ENCODE peak calls at places on chromosomes 3 and 15, in ten cellular contexts. N is mucosa of gallbladder; D is activated CD4-positive, alpha-beta T cell treated with anti-CD3 and anti-CD28 coated beads, Interleukin-2, amount 50 U/mL, for 48 hours; R is anterior cingulate cortex; G is NCI-H460; V is NCI-H1436; K is NCI-H1105; O is aorta; L is ecto neural progenitor cell; S is stimulated activated CD8-positive, alpha-beta memory T cell treated with anti-CD3 and anti-CD28 coated beads, Interleukin-7, amount 100 ng/mL, for 1 hour. Y is an unnamed sample.

GRCh38 chr3:33355611-33356010 is 78.4 kb downstream of the FBXL2 start:
- DNase-seq in K (no peak), O (no peak), L (no peak), V (no peak), D (no peak), R (no peak), S (no peak), G (peak), N (no peak), Y (no peak)

GRCh38 chr3:16461463-16462245 is 51.8 kb downstream of the RFTN1 start:
- DNase-seq in K (peak), N (no peak), R (no peak), V (peak), G (no peak), L (no peak), S (no peak), D (no peak), O (no peak), Y (peak)

GRCh38 chr15:71051539-71051938 is 63.7 kb upstream of the THSD4 start:
- DNase-seq in K (no peak), G (no peak), V (no peak), N (no peak), R (no peak), O (no peak), L (no peak), S (no peak), D (no peak), Y (no peak)

GRCh38 chr3:100966049-100966471 is 27.2 kb downstream of the ABI3BP start:
- DNase-seq in N (no peak), D (no peak), V (no peak), O (no peak), S (no peak), R (no peak), L (no peak), K (no peak), G (no peak), Y (peak)

GRCh38 chr15:29337156-29337959 is 67.7 kb upstream of the NSMCE3 start:
- DNase-seq in N (no peak), V (no peak), O (no peak), R (no peak), D (no peak), L (no peak), G (no peak), K (no peak), S (no peak), Y (no peak)

GRCh38 chr3:64642327-64643151 is 45.3 kb downstream of the ADAMTS9 start:
- DNase-seq in D (no peak), N (no peak), V (peak), R (no peak), S (no peak), K (peak), O (no peak), G (no peak), L (peak), Y (no peak)

GRCh38 chr3:172903642-172904041 is 153.1 kb downstream of the ECT2 start:
- DNase-seq in S (no peak), G (no peak), O (no peak), V (no peak), L (no peak), R (no peak), D (no peak), K (peak), N (peak), Y (no peak)

GRCh38 chr3:19476298-19476697 is 328.0 kb downstream of the KCNH8 start:
- DNase-seq in O (no peak), K (no peak), S (no peak), D (no peak), N (no peak), V (no peak), L (peak), G (no peak), R (no peak), Y (no peak)

GRCh38 chr3:48422272-48422671 is 7.6 kb downstream of the PLXNB1 start:
- DNase-seq in K (no peak), S (no peak), L (no peak), V (no peak), N (no peak), G (no peak), D (no peak), O (no peak), R (no peak), Y (no peak)

GRCh38 chr15:58760385-58761009 is 10.6 kb upstream of the MINDY2 start:
- DNase-seq in V (peak), O (no peak), R (no peak), D (no peak), S (no peak), N (no peak), L (no peak), G (no peak), K (no peak), Y (no peak)

GRCh38 chr3:98733055-98733777 is 29.9 kb upstream of the ST3GAL6 start:
- DNase-seq in N (no peak), O (peak), L (no peak), R (peak), G (no peak), D (no peak), S (no peak), K (peak), V (no peak), Y (peak)

GRCh38 chr3:195151866-195152526 is 119.0 kb downstream of the XXYLT1 start:
- DNase-seq in D (no peak), G (no peak), N (no peak), R (no peak), O (no peak), V (no peak), L (no peak), S (no peak), K (no peak), Y (no peak)

GRCh38 chr15:52509500-52510244 is 19.0 kb downstream of the MYO5A start:
- DNase-seq in V (no peak), R (no peak), N (no peak), K (no peak), O (no peak), D (no peak), G (no peak), S (no peak), L (no peak), Y (no peak)

GRCh38 chr15:73786518-73786917 is 33.4 kb upstream of the INSYN1 start:
- DNase-seq in D (no peak), G (no peak), V (no peak), K (no peak), N (no peak), R (peak), S (no peak), L (no peak), O (no peak), Y (no peak)

GRCh38 chr3:167437428-167438139 is 36.3 kb downstream of the SERPINI2 start:
- DNase-seq in N (no peak), S (no peak), K (no peak), D (no peak), R (no peak), G (no peak), V (no peak), L (no peak), O (no peak), Y (no peak)

GRCh38 chr15:44034933-44035624 is 160.0 kb downstream of the FRMD5 start:
- DNase-seq in V (no peak), K (no peak), N (no peak), S (no peak), R (no peak), G (no peak), L (no peak), O (no peak), D (no peak), Y (no peak)

GRCh38 chr15:95175914-95176658 is 944.7 kb downstream of the MCTP2 start:
- DNase-seq in K (no peak), R (no peak), S (no peak), L (no peak), O (no peak), D (no peak), G (no peak), N (no peak), V (no peak), Y (no peak)

GRCh38 chr15:82183121-82184031 is 79.2 kb downstream of the EFL1 start:
- DNase-seq in S (no peak), G (no peak), K (no peak), L (no peak), N (no peak), V (no peak), R (no peak), O (no peak), D (no peak), Y (no peak)

GRCh38 chr3:176776622-176777021 is 420.7 kb downstream of the TBL1XR1 start:
- DNase-seq in L (no peak), V (no peak), R (no peak), S (no peak), G (no peak), K (peak), N (no peak), D (no peak), O (no peak), Y (no peak)

GRCh38 chr15:26744894-26745293 is 28.0 kb downstream of the GABRB3 start:
- DNase-seq in D (no peak), L (no peak), O (no peak), S (no peak), G (no peak), N (no peak), V (no peak), K (no peak), R (no peak), Y (no peak)

GRCh38 chr3:53823026-53823955 is 22.9 kb downstream of the CHDH start:
- DNase-seq in V (no peak), O (no peak), R (no peak), S (no peak), K (no peak), G (no peak), N (no peak), D (no peak), L (no peak), Y (no peak)

GRCh38 chr15:55289573-55290360 is at the start of gene RAB27A:
- DNase-seq in S (peak), O (peak), G (peak), D (peak), L (peak), V (peak), K (peak), R (peak), N (peak), Y (peak)

GRCh38 chr15:81327526-81327925 is 3.6 kb upstream of the STARD5 start:
- DNase-seq in N (no peak), R (no peak), G (no peak), V (no peak), D (no peak), O (no peak), K (no peak), L (no peak), S (no peak), Y (no peak)

GRCh38 chr3:136042608-136043221 is 77.2 kb downstream of the PPP2R3A start:
- DNase-seq in R (no peak), O (no peak), N (no peak), D (no peak), L (no peak), S (no peak), G (peak), V (peak), K (peak), Y (peak)

GRCh38 chr3:114857281-114857680 is 289.8 kb downstream of the ZBTB20 start:
- DNase-seq in L (no peak), V (no peak), N (no peak), S (no peak), R (no peak), K (no peak), O (no peak), D (no peak), G (no peak), Y (no peak)

GRCh38 chr3:57582470-57583168 is 14.5 kb downstream of the ARF4 start:
- DNase-seq in N (no peak), S (no peak), D (no peak), K (no peak), R (no peak), G (no peak), O (no peak), L (no peak), V (no peak), Y (no peak)

GRCh38 chr15:45391746-45392711 is 13.7 kb upstream of the GATM start:
- DNase-seq in N (no peak), S (no peak), G (no peak), L (no peak), R (no peak), V (no peak), K (no peak), O (peak), D (no peak), Y (no peak)

GRCh38 chr3:89372456-89372855 is 265.0 kb downstream of the EPHA3 start:
- DNase-seq in D (no peak), V (no peak), O (no peak), N (no peak), R (no peak), G (no peak), K (no peak), S (no peak), L (no peak), Y (no peak)

GRCh38 chr3:49120096-49120437 is 556 bp downstream of the USP19 start:
- DNase-seq in G (no peak), O (no peak), K (no peak), L (no peak), N (no peak), S (no peak), D (no peak), R (no peak), V (no peak), Y (no peak)

GRCh38 chr15:57313134-57313483 is 63.2 kb upstream of the CGNL1 start:
- DNase-seq in L (no peak), S (no peak), K (no peak), R (no peak), O (no peak), D (no peak), N (no peak), V (no peak), G (no peak), Y (no peak)

GRCh38 chr3:194541483-194541882 is 54.7 kb upstream of the ATP13A3 start:
- DNase-seq in D (no peak), O (no peak), V (no peak), K (no peak), N (no peak), L (no peak), G (no peak), S (no peak), R (no peak), Y (no peak)

GRCh38 chr3:195076981-195077610 is 193.9 kb downstream of the XXYLT1 start:
- DNase-seq in O (peak), R (no peak), L (no peak), V (no peak), G (no peak), S (no peak), D (no peak), K (no peak), N (no peak), Y (no peak)

GRCh38 chr15:99085413-99086326 is 19.2 kb upstream of the SYNM start:
- DNase-seq in L (peak), O (no peak), V (no peak), S (no peak), N (no peak), D (no peak), R (no peak), G (no peak), K (no peak), Y (no peak)

GRCh38 chr15:67101981-67102929 is 36.9 kb downstream of the SMAD3 start:
- DNase-seq in G (no peak), N (no peak), S (no peak), L (no peak), R (no peak), V (no peak), O (no peak), D (no peak), K (no peak), Y (peak)

GRCh38 chr15:74790080-74790916 is 8.4 kb downstream of the CSK start:
- DNase-seq in K (no peak), O (peak), R (peak), L (no peak), V (no peak), N (no peak), S (no peak), D (no peak), G (no peak), Y (no peak)

GRCh38 chr15:80549191-80549590 is 145.0 kb downstream of the ARNT2 start:
- DNase-seq in V (no peak), G (no peak), N (no peak), D (no peak), R (no peak), L (no peak), O (no peak), S (no peak), K (no peak), Y (no peak)

GRCh38 chr15:63523306-63523990 is 19.1 kb downstream of the USP3 start:
- DNase-seq in O (no peak), R (no peak), D (no peak), N (no peak), K (no peak), V (no peak), S (no peak), G (no peak), L (no peak), Y (no peak)

GRCh38 chr15:38536201-38536676 is 28.4 kb downstream of the RASGRP1 start:
- DNase-seq in R (peak), G (no peak), V (no peak), N (no peak), O (peak), L (no peak), S (no peak), D (no peak), K (no peak), Y (no peak)